ENCODE peak calls at places on chromosomes 6 and 20, in eight cellular contexts. H is GM13976; P is right cardiac atrium; O is epithelial cell of proximal tubule; J is posterior cingulate gyrus; L is caudate nucleus; Q is NCI-H2171 treated with DMSO at 0.1 percent for 48 hours; V is activated CD8-positive, alpha-beta memory T cell treated with anti-CD3 and anti-CD28 coated beads for 1 hour. G is an unnamed sample.

GRCh38 chr20:62925420-62926228 is 681 bp downstream of the DIDO1 start:
- DNase-seq in Q (peak; percentile 52), J (no peak), O (no peak), L (no peak), H (peak; percentile 66), V (no peak), P (no peak), G (no peak)

GRCh38 chr20:60447703-60448102 is 489.5 kb downstream of the CDH26 start:
- DNase-seq in O (no peak), P (no peak), Q (no peak), V (no peak), J (no peak), H (no peak), L (no peak), G (no peak)

GRCh38 chr6:36754582-36755434 is 57.2 kb downstream of the RAB44 start:
- DNase-seq in V (no peak), L (no peak), J (no peak), H (no peak), P (no peak), Q (no peak), O (no peak), G (no peak)

GRCh38 chr6:47261191-47261590 is 48.5 kb downstream of the TNFRSF21 start:
- DNase-seq in O (no peak), V (no peak), P (no peak), Q (no peak), H (no peak), J (no peak), L (no peak), G (no peak)

GRCh38 chr6:165552248-165552736 is 110.7 kb downstream of the PDE10A start:
- DNase-seq in V (no peak), L (no peak), Q (no peak), H (no peak), P (no peak), O (no peak), J (no peak), G (no peak)

GRCh38 chr20:18639501-18639979 is 51.7 kb downstream of the DTD1 start:
- DNase-seq in Q (no peak), O (no peak), V (no peak), P (no peak), L (no peak), H (no peak), J (no peak), G (no peak)

GRCh38 chr6:149079911-149080501 is 237.5 kb upstream of the TAB2 start:
- DNase-seq in P (peak; percentile 71), V (no peak), L (no peak), O (no peak), H (no peak), J (no peak), Q (peak; percentile 54), G (peak; percentile 14)

GRCh38 chr20:22509090-22509938 is 75.1 kb downstream of the FOXA2 start:
- DNase-seq in O (no peak), V (no peak), J (no peak), P (no peak), Q (no peak), L (no peak), H (no peak), G (no peak)

GRCh38 chr20:1894471-1894950 is 696 bp upstream of the SIRPA start:
- DNase-seq in H (peak; percentile 71), O (no peak), L (no peak), Q (peak; percentile 64), V (no peak), J (no peak), P (peak; percentile 77), G (peak; percentile 58)

GRCh38 chr20:13821876-13822275 is 37.0 kb downstream of the NDUFAF5 start:
- DNase-seq in O (no peak), V (no peak), H (no peak), Q (no peak), L (no peak), P (no peak), J (no peak), G (no peak)

G was measured in occipital lobe.